ENCODE peak calls at places on chromosome 16, in seven cellular contexts. One of them, this sample, is unnamed. For H3K9me3, the result is how much of the 10 kb centered on the place peaks cover.

GRCh38 chr16:66165879-66166278 is 200.6 kb upstream of the CDH5 start:
- DNase-seq in transverse colon: no peak
- DNase-seq in tibial nerve: no peak
- DNase-seq in pancreas: no peak
- DNase-seq in colonic mucosa: no peak
- DNase-seq in lung: no peak
- DNase-seq in PC-3: no peak
- DNase-seq in this sample: no peak

GRCh38 chr16:14015948-14016347 is 55.2 kb upstream of the MRTFB start:
- DNase-seq in transverse colon: no peak
- DNase-seq in tibial nerve: no peak
- DNase-seq in pancreas: no peak
- DNase-seq in colonic mucosa: no peak
- DNase-seq in lung: no peak
- DNase-seq in PC-3: peak
- DNase-seq in this sample: no peak

GRCh38 chr16:68406458-68407041 is 41.8 kb downstream of the SMPD3 start:
- DNase-seq in transverse colon: no peak
- DNase-seq in tibial nerve: no peak
- DNase-seq in pancreas: no peak
- DNase-seq in colonic mucosa: no peak
- DNase-seq in lung: no peak
- DNase-seq in PC-3: peak
- DNase-seq in this sample: no peak

GRCh38 chr16:8869212-8869987 is 594 bp upstream of the CARHSP1 start:
- DNase-seq in transverse colon: no peak
- DNase-seq in tibial nerve: no peak
- DNase-seq in pancreas: no peak
- DNase-seq in colonic mucosa: no peak
- DNase-seq in lung: no peak
- DNase-seq in PC-3: no peak
- DNase-seq in this sample: no peak

GRCh38 chr16:89266521-89267134 is 49.1 kb downstream of the ZNF778 start:
- DNase-seq in transverse colon: no peak
- DNase-seq in tibial nerve: no peak
- DNase-seq in pancreas: no peak
- DNase-seq in colonic mucosa: no peak
- DNase-seq in lung: no peak
- DNase-seq in PC-3: no peak
- DNase-seq in this sample: no peak

GRCh38 chr16:22217890-22218730 is 12.0 kb downstream of the EEF2K start:
- DNase-seq in transverse colon: no peak
- DNase-seq in tibial nerve: no peak
- DNase-seq in pancreas: no peak
- DNase-seq in colonic mucosa: no peak
- DNase-seq in lung: no peak
- DNase-seq in PC-3: no peak
- DNase-seq in this sample: no peak

GRCh38 chr16:80114699-80115098 is 426.1 kb upstream of the DYNLRB2 start:
- DNase-seq in transverse colon: no peak
- DNase-seq in tibial nerve: no peak
- DNase-seq in pancreas: no peak
- DNase-seq in colonic mucosa: no peak
- DNase-seq in lung: no peak
- DNase-seq in PC-3: no peak
- DNase-seq in this sample: no peak

GRCh38 chr16:78163772-78164391 is 64.4 kb downstream of the WWOX start:
- DNase-seq in transverse colon: no peak
- DNase-seq in tibial nerve: no peak
- DNase-seq in pancreas: no peak
- DNase-seq in colonic mucosa: no peak
- DNase-seq in lung: no peak
- DNase-seq in PC-3: no peak
- DNase-seq in this sample: no peak

GRCh38 chr16:4376126-4376819 is 4.6 kb downstream of the VASN start:
- DNase-seq in transverse colon: peak
- DNase-seq in tibial nerve: peak
- DNase-seq in pancreas: peak
- DNase-seq in colonic mucosa: peak
- DNase-seq in lung: peak
- DNase-seq in PC-3: peak
- DNase-seq in this sample: no peak

GRCh38 chr16:59991171-59991570 is 1257.1 kb upstream of the GOT2 start:
- DNase-seq in transverse colon: no peak
- DNase-seq in tibial nerve: no peak
- DNase-seq in pancreas: no peak
- DNase-seq in colonic mucosa: no peak
- DNase-seq in lung: no peak
- DNase-seq in PC-3: no peak
- DNase-seq in this sample: no peak
- H3K9me3 ChIP-seq in transverse colon: under half
- H3K9me3 ChIP-seq in tibial nerve: under half
- H3K9me3 ChIP-seq in pancreas: under half
- H3K9me3 ChIP-seq in colonic mucosa: under half
- H3K9me3 ChIP-seq in lung: under half
- H3K9me3 ChIP-seq in PC-3: under half
- H3K9me3 ChIP-seq in this sample: under half

GRCh38 chr16:3216263-3216640 is 18.7 kb downstream of the ZNF200 start:
- DNase-seq in transverse colon: no peak
- DNase-seq in tibial nerve: no peak
- DNase-seq in pancreas: no peak
- DNase-seq in colonic mucosa: no peak
- DNase-seq in lung: no peak
- DNase-seq in PC-3: no peak
- DNase-seq in this sample: no peak

GRCh38 chr16:3214904-3215600 is 19.9 kb downstream of the ZNF200 start:
- DNase-seq in transverse colon: no peak
- DNase-seq in tibial nerve: no peak
- DNase-seq in pancreas: no peak
- DNase-seq in colonic mucosa: no peak
- DNase-seq in lung: no peak
- DNase-seq in PC-3: no peak
- DNase-seq in this sample: no peak

GRCh38 chr16:3223913-3224515 is 10.9 kb downstream of the ZNF200 start:
- DNase-seq in transverse colon: no peak
- DNase-seq in tibial nerve: no peak
- DNase-seq in pancreas: no peak
- DNase-seq in colonic mucosa: no peak
- DNase-seq in lung: no peak
- DNase-seq in PC-3: no peak
- DNase-seq in this sample: no peak

GRCh38 chr16:3215601-3216262 is 19.2 kb downstream of the ZNF200 start:
- DNase-seq in transverse colon: no peak
- DNase-seq in tibial nerve: no peak
- DNase-seq in pancreas: no peak
- DNase-seq in colonic mucosa: no peak
- DNase-seq in lung: no peak
- DNase-seq in PC-3: no peak
- DNase-seq in this sample: no peak

GRCh38 chr16:3220839-3221238 is 14.1 kb downstream of the ZNF200 start:
- DNase-seq in transverse colon: no peak
- DNase-seq in tibial nerve: no peak
- DNase-seq in pancreas: no peak
- DNase-seq in colonic mucosa: no peak
- DNase-seq in lung: no peak
- DNase-seq in PC-3: no peak
- DNase-seq in this sample: no peak
- H3K9me3 ChIP-seq in transverse colon: half or more
- H3K9me3 ChIP-seq in tibial nerve: half or more
- H3K9me3 ChIP-seq in pancreas: under half
- H3K9me3 ChIP-seq in colonic mucosa: under half
- H3K9me3 ChIP-seq in lung: under half
- H3K9me3 ChIP-seq in PC-3: under half
- H3K9me3 ChIP-seq in this sample: under half

GRCh38 chr16:31920373-31920772 is 46.8 kb downstream of the ZNF267 start:
- DNase-seq in transverse colon: no peak
- DNase-seq in tibial nerve: no peak
- DNase-seq in pancreas: no peak
- DNase-seq in colonic mucosa: no peak
- DNase-seq in lung: no peak
- DNase-seq in PC-3: no peak
- DNase-seq in this sample: no peak
- H3K9me3 ChIP-seq in transverse colon: half or more
- H3K9me3 ChIP-seq in tibial nerve: half or more
- H3K9me3 ChIP-seq in pancreas: under half
- H3K9me3 ChIP-seq in colonic mucosa: under half
- H3K9me3 ChIP-seq in lung: under half
- H3K9me3 ChIP-seq in PC-3: under half
- H3K9me3 ChIP-seq in this sample: half or more

DNA sequence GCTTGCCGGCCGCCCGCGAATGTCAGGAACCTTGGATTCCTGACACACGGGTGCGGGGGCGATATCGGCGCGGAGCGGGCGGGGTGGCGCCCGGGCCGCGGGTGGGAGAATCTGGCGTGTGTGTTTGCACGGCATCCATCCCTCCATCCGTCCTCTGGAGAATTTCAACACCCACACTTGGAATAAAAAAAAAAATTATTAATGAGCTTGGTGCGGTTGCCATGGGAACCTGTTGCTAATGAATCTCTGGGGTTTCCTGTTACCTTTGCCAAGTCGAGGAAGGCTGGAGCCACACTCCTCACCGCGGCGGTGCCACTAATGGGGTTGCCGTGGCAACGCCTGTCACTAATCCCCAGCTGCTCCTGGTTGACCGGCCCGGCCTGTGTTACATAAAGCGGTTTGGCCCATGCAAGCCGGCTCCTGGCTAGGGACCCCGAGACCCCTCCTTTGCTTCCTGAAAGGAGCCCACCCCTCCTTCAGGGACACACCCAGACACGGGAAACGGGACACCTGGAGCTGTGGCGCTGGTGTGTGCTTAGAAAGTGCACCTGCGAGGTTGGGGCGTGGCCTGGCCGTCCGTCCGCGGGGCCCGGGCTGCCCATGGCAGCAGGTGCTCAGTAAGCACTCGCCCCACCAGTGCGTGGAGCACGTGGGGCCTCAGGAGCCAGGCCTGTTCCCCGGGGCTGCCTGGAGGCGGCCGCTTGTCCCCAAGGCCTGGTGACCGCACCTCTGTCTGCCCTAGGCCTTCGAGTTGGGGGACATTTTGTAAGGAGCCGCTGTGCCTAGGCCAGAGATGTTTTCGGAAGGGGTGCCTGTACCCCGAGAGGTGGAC is 14.6 kb downstream of the CACNA1H start:
- DNase-seq in transverse colon: no peak
- DNase-seq in tibial nerve: no peak
- DNase-seq in pancreas: peak
- DNase-seq in colonic mucosa: no peak
- DNase-seq in lung: peak
- DNase-seq in PC-3: no peak
- DNase-seq in this sample: no peak
- H3K9me3 ChIP-seq in transverse colon: under half
- H3K9me3 ChIP-seq in tibial nerve: under half
- H3K9me3 ChIP-seq in pancreas: under half
- H3K9me3 ChIP-seq in colonic mucosa: under half
- H3K9me3 ChIP-seq in lung: under half
- H3K9me3 ChIP-seq in PC-3: under half
- H3K9me3 ChIP-seq in this sample: under half

GRCh38 chr16:35386619-35387018 is 1927.2 kb downstream of the TP53TG3F start:
- DNase-seq in transverse colon: no peak
- DNase-seq in tibial nerve: no peak
- DNase-seq in pancreas: no peak
- DNase-seq in colonic mucosa: no peak
- DNase-seq in lung: no peak
- DNase-seq in PC-3: no peak
- DNase-seq in this sample: no peak
- H3K9me3 ChIP-seq in transverse colon: under half
- H3K9me3 ChIP-seq in tibial nerve: under half
- H3K9me3 ChIP-seq in pancreas: under half
- H3K9me3 ChIP-seq in colonic mucosa: under half
- H3K9me3 ChIP-seq in lung: under half
- H3K9me3 ChIP-seq in PC-3: under half
- H3K9me3 ChIP-seq in this sample: under half

DNA sequence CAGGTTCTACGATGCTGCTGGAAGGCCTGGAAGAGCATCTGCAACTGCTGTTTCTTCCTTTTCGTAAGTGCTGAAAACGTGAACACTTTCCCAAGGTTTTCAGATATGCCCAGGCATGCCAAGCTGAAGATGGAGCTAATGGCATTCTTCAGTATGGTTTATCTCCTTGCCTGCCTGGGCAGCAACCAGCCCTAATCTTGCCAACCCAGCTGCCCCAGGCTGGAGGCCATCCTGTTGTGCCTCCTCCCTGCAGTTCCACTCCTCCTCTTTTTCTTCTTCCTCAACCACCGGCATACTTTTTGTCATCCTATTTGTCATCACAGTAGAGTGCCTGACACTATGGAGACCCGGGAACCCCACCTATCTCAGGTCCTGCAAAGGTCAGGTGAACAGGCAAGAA is 1849.3 kb downstream of the TP53TG3F start:
- DNase-seq in transverse colon: no peak
- DNase-seq in tibial nerve: no peak
- DNase-seq in pancreas: no peak
- DNase-seq in colonic mucosa: no peak
- DNase-seq in lung: no peak
- DNase-seq in PC-3: no peak
- DNase-seq in this sample: no peak
- H3K9me3 ChIP-seq in transverse colon: under half
- H3K9me3 ChIP-seq in tibial nerve: under half
- H3K9me3 ChIP-seq in pancreas: under half
- H3K9me3 ChIP-seq in colonic mucosa: under half
- H3K9me3 ChIP-seq in lung: under half
- H3K9me3 ChIP-seq in PC-3: under half
- H3K9me3 ChIP-seq in this sample: under half

GRCh38 chr16:73447850-73448249 is 399.9 kb upstream of the ZFHX3 start:
- DNase-seq in transverse colon: no peak
- DNase-seq in tibial nerve: no peak
- DNase-seq in pancreas: no peak
- DNase-seq in colonic mucosa: no peak
- DNase-seq in lung: no peak
- DNase-seq in PC-3: no peak
- DNase-seq in this sample: no peak
- H3K9me3 ChIP-seq in transverse colon: under half
- H3K9me3 ChIP-seq in tibial nerve: under half
- H3K9me3 ChIP-seq in pancreas: under half
- H3K9me3 ChIP-seq in colonic mucosa: under half
- H3K9me3 ChIP-seq in lung: under half
- H3K9me3 ChIP-seq in PC-3: under half
- H3K9me3 ChIP-seq in this sample: under half

DNA sequence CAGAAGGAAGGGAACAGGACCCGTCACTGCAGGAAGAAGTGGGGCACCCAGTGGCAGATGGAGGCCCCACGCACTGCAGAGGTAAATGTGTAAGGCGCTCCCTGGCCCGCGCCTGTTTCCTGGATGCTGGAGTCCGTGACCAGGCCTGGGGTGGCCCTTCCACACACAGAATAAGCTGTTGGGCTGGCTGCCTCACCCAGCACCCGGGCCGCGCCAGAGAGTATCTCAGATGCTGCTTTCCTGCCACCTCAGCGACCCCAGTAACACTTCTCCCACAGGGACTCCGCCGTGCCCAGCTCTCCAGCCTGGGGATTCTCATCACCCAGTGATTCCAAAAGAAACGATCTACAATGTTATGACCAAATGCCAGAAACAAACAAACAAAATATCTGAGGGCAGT is 1993.1 kb downstream of the TP53TG3F start:
- DNase-seq in transverse colon: no peak
- DNase-seq in tibial nerve: no peak
- DNase-seq in pancreas: no peak
- DNase-seq in colonic mucosa: no peak
- DNase-seq in lung: no peak
- DNase-seq in PC-3: no peak
- DNase-seq in this sample: no peak
- H3K9me3 ChIP-seq in transverse colon: under half
- H3K9me3 ChIP-seq in tibial nerve: under half
- H3K9me3 ChIP-seq in pancreas: under half
- H3K9me3 ChIP-seq in colonic mucosa: under half
- H3K9me3 ChIP-seq in lung: under half
- H3K9me3 ChIP-seq in PC-3: under half
- H3K9me3 ChIP-seq in this sample: under half

This sample was measured in T-helper 17 cell.